ENCODE peak calls at places on chromosomes 3 and 15, in seven cellular contexts. I is cardiac muscle cell; Y is effector memory CD4-positive, alpha-beta T cell; E is mesenchymal stem cell; T is OCI-LY7; S is fibroblast of pulmonary artery; O is HFF-Myc. X is an unnamed sample.

GRCh38 chr3:133574260-133574881 is 885 bp downstream of the CDV3 start:
- DNase-seq in I (peak), Y (peak), E (peak), T (peak), S (peak), O (no peak), X (peak)

GRCh38 chr15:99954361-99955180 is 221.3 kb upstream of the LYSMD4 start:
- DNase-seq in I (no peak), Y (no peak), E (peak), T (no peak), S (peak), O (peak), X (no peak)

GRCh38 chr3:8987673-8988655 is 24.7 kb upstream of the RAD18 start:
- DNase-seq in I (peak), Y (peak), E (peak), T (peak), S (peak), O (no peak), X (no peak)

GRCh38 chr3:169886671-169887070 is 16.9 kb upstream of the LRRC31 start:
- DNase-seq in I (no peak), Y (no peak), E (no peak), T (no peak), S (peak), O (no peak), X (peak)

GRCh38 chr15:38351466-38351865 is 98.8 kb downstream of the SPRED1 start:
- DNase-seq in I (no peak), Y (no peak), E (no peak), T (no peak), S (no peak), O (no peak), X (no peak)

GRCh38 chr3:53594276-53594675 is 99.9 kb downstream of the CACNA1D start:
- DNase-seq in I (no peak), Y (no peak), E (no peak), T (no peak), S (no peak), O (no peak), X (no peak)

GRCh38 chr3:182810574-182811268 is 17.4 kb downstream of the ATP11B start:
- DNase-seq in I (no peak), Y (no peak), E (peak), T (no peak), S (peak), O (no peak), X (no peak)

GRCh38 chr3:26559252-26559651 is 63.3 kb upstream of the LRRC3B start:
- DNase-seq in I (no peak), Y (no peak), E (no peak), T (no peak), S (no peak), O (no peak), X (no peak)

GRCh38 chr3:182490601-182491485 is 302.5 kb upstream of the ATP11B start:
- DNase-seq in I (peak), Y (no peak), E (peak), T (peak), S (peak), O (no peak), X (no peak)

GRCh38 chr15:88664151-88664778 is 25.4 kb downstream of the ISG20 start:
- DNase-seq in I (no peak), Y (peak), E (no peak), T (peak), S (no peak), O (no peak), X (no peak)

GRCh38 chr15:54810496-54810895 is 386.2 kb downstream of the RSL24D1 start:
- DNase-seq in I (no peak), Y (no peak), E (no peak), T (no peak), S (no peak), O (no peak), X (no peak)

GRCh38 chr3:127524300-127524896 is 66.1 kb downstream of the TPRA1 start:
- DNase-seq in I (no peak), Y (no peak), E (no peak), T (no peak), S (no peak), O (no peak), X (no peak)

GRCh38 chr3:71185733-71186455 is 397.6 kb downstream of the FOXP1 start:
- DNase-seq in I (no peak), Y (no peak), E (peak), T (peak), S (peak), O (no peak), X (no peak)

GRCh38 chr3:52456169-52456799 is 880 bp downstream of the NISCH start:
- DNase-seq in I (no peak), Y (no peak), E (peak), T (peak), S (peak), O (no peak), X (no peak)

GRCh38 chr3:190809351-190809750 is 53.1 kb downstream of the GMNC start:
- DNase-seq in I (no peak), Y (no peak), E (no peak), T (no peak), S (no peak), O (no peak), X (no peak)

GRCh38 chr15:70160803-70161565 is 63.3 kb upstream of the TLE3 start:
- DNase-seq in I (no peak), Y (no peak), E (no peak), T (no peak), S (no peak), O (no peak), X (no peak)

GRCh38 chr3:10516835-10517465 is 11.6 kb upstream of the ATP2B2 start:
- DNase-seq in I (peak), Y (no peak), E (no peak), T (no peak), S (no peak), O (no peak), X (no peak)

GRCh38 chr3:50930371-50931208 is 255.9 kb downstream of the DOCK3 start:
- DNase-seq in I (no peak), Y (no peak), E (no peak), T (no peak), S (no peak), O (no peak), X (no peak)

GRCh38 chr3:124707667-124708066 is 22.6 kb upstream of the UMPS start:
- DNase-seq in I (no peak), Y (no peak), E (peak), T (no peak), S (peak), O (no peak), X (peak)

DNA sequence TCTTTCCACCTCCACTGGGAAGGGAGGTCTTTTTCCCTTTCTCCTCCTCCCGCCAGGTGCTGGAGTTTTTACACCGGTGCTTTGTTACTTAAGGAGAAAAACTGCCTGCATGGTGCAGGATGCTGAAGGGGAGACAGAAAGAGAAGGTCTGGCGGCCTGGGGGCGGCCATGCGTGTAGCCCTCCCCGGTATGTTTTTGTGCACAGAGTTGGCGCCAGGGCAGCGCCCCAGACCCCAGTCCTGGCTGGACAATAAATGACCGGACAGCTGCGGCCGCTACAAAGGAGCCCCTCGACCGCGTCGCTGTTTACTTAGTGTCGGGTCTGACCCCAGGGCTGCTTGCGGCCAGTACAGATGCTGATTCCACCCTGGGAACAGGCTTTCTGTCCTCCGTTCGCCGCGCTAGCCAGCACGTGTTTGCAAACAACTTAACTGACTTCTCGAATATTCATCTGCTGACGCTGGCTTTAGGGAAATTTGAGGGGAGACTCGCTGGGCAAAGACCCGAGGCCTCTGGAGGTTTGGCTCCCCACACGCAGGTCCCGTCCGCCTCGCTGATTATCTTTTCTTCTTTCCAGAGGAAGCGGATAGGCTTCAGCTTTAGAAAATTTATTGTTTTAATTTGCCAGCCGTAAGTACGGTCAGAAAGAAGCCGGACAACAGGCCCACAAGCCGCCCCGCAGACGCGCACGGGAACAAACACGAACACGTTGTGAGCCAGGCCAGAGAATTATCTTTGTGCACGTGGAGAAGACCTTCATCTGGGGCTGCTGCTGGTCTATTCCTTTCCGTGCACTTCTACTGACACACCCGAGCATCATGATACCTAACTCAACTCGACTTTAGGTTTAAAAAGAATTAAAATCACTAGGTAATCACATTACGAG is 46.9 kb downstream of the ZIC4 start:
- DNase-seq in I (no peak), Y (no peak), E (no peak), T (no peak), S (no peak), O (no peak), X (no peak)
- H3K4me3 ChIP-seq in I (no peak), Y (no peak), E (no peak), T (no peak), S (no peak), O (no peak), X (no peak)

GRCh38 chr15:66841953-66842681 is 140.1 kb downstream of the SMAD6 start:
- DNase-seq in I (peak), Y (no peak), E (peak), T (no peak), S (peak), O (no peak), X (peak)
- H3K4me3 ChIP-seq in I (peak), Y (no peak), E (peak), T (no peak), S (peak), O (peak), X (peak)

DNA sequence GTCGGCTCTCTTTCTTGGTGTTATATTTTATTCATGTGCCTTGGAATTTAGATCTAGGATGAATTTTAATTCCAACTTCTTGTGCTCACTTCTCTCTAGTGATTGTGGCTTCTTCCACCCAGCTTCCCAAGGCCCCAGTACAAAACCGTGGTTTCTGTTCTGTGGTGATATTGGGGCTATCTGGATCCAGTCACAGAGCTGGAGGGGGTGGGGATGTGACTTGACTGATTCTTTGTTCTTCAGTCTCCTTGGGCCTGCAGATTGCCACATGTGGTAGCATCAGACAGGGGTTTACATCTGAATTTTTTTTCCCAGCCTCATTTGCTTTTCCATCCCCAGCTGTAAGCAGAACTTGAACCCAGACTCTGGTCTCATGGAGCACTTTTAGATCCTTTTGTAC is 98.5 kb upstream of the ADAMTSL3 start:
- DNase-seq in I (no peak), Y (no peak), E (no peak), T (no peak), S (no peak), O (no peak), X (no peak)
- H3K4me3 ChIP-seq in I (no peak), Y (no peak), E (no peak), T (no peak), S (no peak), O (no peak), X (no peak)

GRCh38 chr15:65027593-65027992 is 1.8 kb downstream of the MTFMT start:
- DNase-seq in I (no peak), Y (no peak), E (no peak), T (no peak), S (no peak), O (no peak), X (no peak)
- H3K4me3 ChIP-seq in I (no peak), Y (peak), E (no peak), T (peak), S (no peak), O (peak), X (no peak)

GRCh38 chr15:64461577-64462162 is 1.3 kb downstream of the ZNF609 start:
- DNase-seq in I (peak), Y (no peak), E (no peak), T (no peak), S (peak), O (no peak), X (no peak)

GRCh38 chr15:64456634-64457108 is 3.7 kb upstream of the ZNF609 start:
- DNase-seq in I (no peak), Y (no peak), E (peak), T (no peak), S (peak), O (no peak), X (no peak)

GRCh38 chr15:64460206-64460736 is at the start of gene ZNF609:
- DNase-seq in I (peak), Y (peak), E (peak), T (peak), S (peak), O (peak), X (peak)

GRCh38 chr15:64460737-64461576 is 579 bp downstream of the ZNF609 start:
- DNase-seq in I (peak), Y (peak), E (peak), T (peak), S (peak), O (peak), X (peak)

GRCh38 chr15:64459382-64459781 is 996 bp upstream of the ZNF609 start:
- DNase-seq in I (no peak), Y (no peak), E (no peak), T (no peak), S (no peak), O (no peak), X (no peak)
- H3K4me3 ChIP-seq in I (no peak), Y (no peak), E (no peak), T (peak), S (no peak), O (no peak), X (no peak)

GRCh38 chr15:74573987-74574386 is 33.0 kb downstream of the ARID3B start:
- DNase-seq in I (no peak), Y (no peak), E (no peak), T (no peak), S (peak), O (no peak), X (no peak)
- H3K4me3 ChIP-seq in I (no peak), Y (no peak), E (no peak), T (no peak), S (no peak), O (no peak), X (no peak)

DNA sequence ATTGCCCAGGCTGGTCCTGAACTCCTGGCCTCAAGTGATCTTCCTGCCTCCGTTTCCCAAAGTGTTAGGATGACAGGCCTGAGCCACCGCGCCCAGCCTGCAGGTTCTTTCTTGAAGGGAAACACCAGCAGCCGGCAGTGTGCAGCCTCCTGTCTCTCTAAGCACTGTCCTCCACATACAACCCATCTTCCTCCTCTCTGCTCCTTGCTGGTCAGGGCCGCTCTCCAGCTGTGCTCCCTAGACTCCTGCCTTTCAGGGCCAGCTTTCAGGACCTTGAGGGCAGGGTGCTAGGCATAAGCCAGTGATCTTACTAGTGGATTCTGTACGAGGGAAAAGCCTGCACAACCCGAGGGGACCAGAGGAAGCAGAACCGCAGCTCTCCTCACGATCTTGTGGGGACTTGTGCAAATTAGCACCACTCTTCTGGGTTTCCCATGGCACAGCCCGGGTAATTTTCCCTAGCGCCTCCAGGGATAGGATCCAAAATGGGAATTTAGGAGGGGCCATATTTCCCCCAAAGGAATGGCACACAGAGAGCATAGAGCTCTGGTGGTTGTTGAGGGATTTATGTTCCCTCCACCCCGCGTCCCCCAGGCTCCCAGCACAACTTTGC is 18.2 kb upstream of the CORO2B start:
- DNase-seq in I (no peak), Y (no peak), E (no peak), T (peak), S (no peak), O (no peak), X (no peak)
- H3K4me3 ChIP-seq in I (no peak), Y (no peak), E (no peak), T (peak), S (no peak), O (no peak), X (no peak)